ENCODE peak calls at places on chromosomes 7 and 10, in nine cellular contexts. A is activated naive CD8-positive, alpha-beta T cell treated with anti-CD3 and anti-CD28 coated beads for 36 hours; T is AG09309; O is GM18507; J is stimulated activated CD8-positive, alpha-beta memory T cell treated with anti-CD3 and anti-CD28 coated beads, Interleukin-7, amount 100 ng/mL, for 48 hours; X is HTR-8/SVneo; Z is M059J; R is HFFc6; V is H54. H is an unnamed sample.

GRCh38 chr7:101589052-101589451 is 40.0 kb downstream of the MYL10 start:
- DNase-seq in A (no peak), T (no peak), O (no peak), J (no peak), X (no peak), Z (no peak), R (no peak), V (no peak), H (no peak)

GRCh38 chr10:14032406-14032998 is 298.2 kb downstream of the FRMD4A start:
- DNase-seq in A (peak), T (no peak), O (no peak), J (peak), X (no peak), Z (no peak), R (no peak), V (peak), H (peak)

GRCh38 chr7:122528879-122529481 is 169.9 kb downstream of the RNF133 start:
- DNase-seq in A (no peak), T (peak), O (no peak), J (no peak), X (peak), Z (peak), R (peak), V (no peak), H (peak)

GRCh38 chr7:108079291-108080057 is 50.7 kb downstream of the LAMB4 start:
- DNase-seq in A (no peak), T (peak), O (no peak), J (no peak), X (peak), Z (peak), R (peak), V (peak), H (peak)

GRCh38 chr7:98978672-98979071 is 100.3 kb downstream of the TRRAP start:
- DNase-seq in A (no peak), T (no peak), O (no peak), J (no peak), X (no peak), Z (no peak), R (no peak), V (no peak), H (no peak)

GRCh38 chr10:12423896-12424295 is 74.5 kb downstream of the CAMK1D start:
- DNase-seq in A (no peak), T (no peak), O (no peak), J (no peak), X (no peak), Z (no peak), R (no peak), V (no peak), H (no peak)

GRCh38 chr10:96395931-96396877 is 37.4 kb upstream of the OPALIN start:
- DNase-seq in A (peak), T (no peak), O (peak), J (peak), X (peak), Z (peak), R (peak), V (peak), H (peak)

GRCh38 chr10:3764626-3765375 is 20.2 kb downstream of the KLF6 start:
- DNase-seq in A (no peak), T (no peak), O (no peak), J (no peak), X (no peak), Z (peak), R (no peak), V (no peak), H (peak)

GRCh38 chr7:137354361-137354760 is 10.8 kb upstream of the PTN start:
- DNase-seq in A (no peak), T (no peak), O (no peak), J (no peak), X (no peak), Z (peak), R (no peak), V (no peak), H (peak)

GRCh38 chr10:70910486-70911350 is 22.4 kb upstream of the PCBD1 start:
- DNase-seq in A (no peak), T (no peak), O (no peak), J (no peak), X (no peak), Z (no peak), R (no peak), V (no peak), H (no peak)

GRCh38 chr10:80472234-80473095 is 18.4 kb downstream of the TSPAN14 start:
- DNase-seq in A (no peak), T (peak), O (peak), J (no peak), X (no peak), Z (peak), R (peak), V (peak), H (peak)

GRCh38 chr10:72800000-72800740 is 93.4 kb upstream of the OIT3 start:
- DNase-seq in A (no peak), T (peak), O (no peak), J (no peak), X (peak), Z (no peak), R (no peak), V (no peak), H (no peak)

GRCh38 chr10:21991785-21992184 is 11.7 kb downstream of the DNAJC1 start:
- DNase-seq in A (no peak), T (no peak), O (no peak), J (no peak), X (no peak), Z (no peak), R (no peak), V (no peak), H (no peak)

GRCh38 chr10:133158756-133159610 is 1.0 kb upstream of the KNDC1 start:
- DNase-seq in A (no peak), T (no peak), O (no peak), J (no peak), X (no peak), Z (peak), R (no peak), V (no peak), H (no peak)

GRCh38 chr7:38102486-38102885 is 75.6 kb upstream of the STARD3NL start:
- DNase-seq in A (no peak), T (no peak), O (no peak), J (no peak), X (no peak), Z (peak), R (no peak), V (no peak), H (no peak)

GRCh38 chr7:2826806-2827205 is 17.3 kb downstream of the GNA12 start:
- DNase-seq in A (no peak), T (no peak), O (no peak), J (no peak), X (no peak), Z (no peak), R (no peak), V (no peak), H (no peak)

GRCh38 chr7:128940494-128941322 is 3.0 kb downstream of the IRF5 start:
- DNase-seq in A (no peak), T (no peak), O (peak), J (no peak), X (no peak), Z (no peak), R (no peak), V (no peak), H (no peak)

GRCh38 chr10:31004611-31005193 is 27.0 kb downstream of the ZNF438 start:
- DNase-seq in A (no peak), T (peak), O (no peak), J (no peak), X (no peak), Z (peak), R (peak), V (no peak), H (peak)

GRCh38 chr10:35335133-35335532 is 1.2 kb upstream of the CCNY start:
- DNase-seq in A (no peak), T (no peak), O (no peak), J (no peak), X (no peak), Z (no peak), R (no peak), V (no peak), H (peak)

GRCh38 chr7:39910108-39910869 is 39.8 kb upstream of the CDK13 start:
- DNase-seq in A (no peak), T (peak), O (no peak), J (no peak), X (no peak), Z (no peak), R (peak), V (no peak), H (no peak)